ENCODE peak calls at places on chromosome 4, in nine cellular contexts. J is posterior cingulate gyrus, W is GM23338, Y is HT1080, T is HEK293T, V is fibroblast of mammary gland, F is NCI-H1436, M is AG10803, D is glutamatergic neuron. O is an unnamed sample.

GRCh38 chr4:55736605-55737183 is 82.9 kb upstream of the EXOC1L start:
- DNase-seq in D (no peak), W (peak), Y (peak), F (no peak), V (peak), M (no peak), T (no peak), J (no peak), O (no peak)

GRCh38 chr4:141807073-141807472 is 170.7 kb downstream of the IL15 start:
- DNase-seq in W (no peak), D (no peak), J (no peak), F (no peak), V (peak), M (peak), Y (peak), T (no peak), O (no peak)

GRCh38 chr4:188455353-188455752 is 316.1 kb downstream of the TRIML1 start:
- DNase-seq in F (no peak), T (no peak), M (no peak), D (no peak), Y (no peak), V (no peak), W (no peak), J (no peak), O (no peak)

GRCh38 chr4:10773656-10774055 is 89.1 kb upstream of the CLNK start:
- DNase-seq in D (no peak), M (no peak), W (no peak), V (no peak), J (no peak), Y (no peak), T (no peak), F (no peak), O (no peak)

GRCh38 chr4:153465145-153465544 is 1.0 kb upstream of the TMEM131L start:
- DNase-seq in Y (no peak), V (no peak), M (no peak), F (no peak), D (no peak), T (no peak), W (no peak), J (no peak), O (no peak)

GRCh38 chr4:137651128-137651527 is 118.8 kb upstream of the PCDH18 start:
- DNase-seq in T (no peak), V (peak), J (no peak), W (no peak), Y (peak), D (no peak), M (peak), F (no peak), O (no peak)

GRCh38 chr4:125833-126232 is 1.5 kb downstream of the ZNF718 start:
- DNase-seq in Y (no peak), M (no peak), V (no peak), D (no peak), J (peak), F (no peak), W (peak), T (no peak), O (no peak)

GRCh38 chr4:81625422-81626417 is 154.0 kb upstream of the RASGEF1B start:
- DNase-seq in W (no peak), Y (no peak), D (no peak), J (no peak), M (no peak), V (no peak), F (peak), T (no peak), O (no peak)

GRCh38 chr4:124632439-124632838 is 80.1 kb downstream of the ANKRD50 start:
- DNase-seq in J (no peak), W (no peak), T (no peak), Y (no peak), F (no peak), V (no peak), D (no peak), M (no peak), O (no peak)

GRCh38 chr4:138182838-138183426 is 59.2 kb downstream of the SLC7A11 start:
- DNase-seq in J (no peak), W (peak), M (peak), T (peak), V (peak), Y (peak), F (peak), D (no peak), O (no peak)

O was measured in WTC11.